ENCODE peak calls at places on chromosomes 12 and 14, in ten cellular contexts. W is lower leg skin, J is uterus, F is IMR-90, A is tibial nerve, U is A549, O is HepG2, G is stomach, M is gastrocnemius medialis, N is body of pancreas. T is an unnamed sample.

GRCh38 chr14:95255487-95255886 is 64.2 kb downstream of the CLMN start:
- DNase-seq in W (peak; percentile 57), J (peak; percentile 63), F (peak; percentile 1), A (peak; percentile 45), U (peak; percentile 83), O (no peak), G (peak; percentile 86), M (no peak), N (peak; percentile 81), T (no peak)

GRCh38 chr14:97802974-97803373 is 1005.8 kb downstream of the VRK1 start:
- DNase-seq in W (no peak), J (no peak), F (no peak), A (no peak), U (no peak), O (no peak), G (no peak), M (no peak), N (no peak), T (no peak)

GRCh38 chr12:133201888-133202287 is 20.6 kb downstream of the ZNF268 start:
- DNase-seq in W (no peak), J (no peak), F (no peak), A (no peak), U (no peak), O (no peak), G (no peak), M (no peak), N (no peak), T (no peak)

GRCh38 chr12:81998761-81999378 is 239.7 kb upstream of the PPFIA2 start:
- DNase-seq in W (no peak), J (no peak), F (no peak), A (no peak), U (no peak), O (no peak), G (no peak), M (no peak), N (no peak), T (no peak)

GRCh38 chr14:105925615-105926414 is 399.4 kb downstream of the TMEM121 start:
- DNase-seq in W (no peak), J (no peak), F (no peak), A (no peak), U (no peak), O (no peak), G (no peak), M (no peak), N (no peak), T (peak; percentile 68)

GRCh38 chr14:90383126-90383730 is 13.6 kb upstream of the CALM1 start:
- DNase-seq in W (peak; percentile 99), J (peak; percentile 100), F (peak; percentile 100), A (peak; percentile 99), U (peak; percentile 100), O (peak; percentile 98), G (peak; percentile 100), M (peak; percentile 99), N (peak; percentile 100), T (peak; percentile 100)

GRCh38 chr14:103700753-103701490 is 14.3 kb downstream of the XRCC3 start:
- DNase-seq in W (no peak), J (no peak), F (no peak), A (no peak), U (no peak), O (no peak), G (no peak), M (no peak), N (no peak), T (peak; percentile 83)

GRCh38 chr12:40431169-40431568 is 206.4 kb downstream of the LRRK2 start:
- DNase-seq in W (no peak), J (no peak), F (no peak), A (no peak), U (no peak), O (no peak), G (no peak), M (no peak), N (no peak), T (no peak)

GRCh38 chr12:124460771-124461170 is 106.6 kb downstream of the NCOR2 start:
- DNase-seq in W (no peak), J (no peak), F (no peak), A (no peak), U (no peak), O (no peak), G (no peak), M (no peak), N (no peak), T (peak; percentile 58)

GRCh38 chr12:51976376-51977160 is 25.1 kb downstream of the ACVR1B start:
- DNase-seq in W (no peak), J (no peak), F (peak; percentile 50), A (no peak), U (peak; percentile 79), O (peak; percentile 92), G (no peak), M (no peak), N (no peak), T (no peak)

GRCh38 chr12:2273288-2273687 is 220.5 kb downstream of the CACNA1C start:
- DNase-seq in W (no peak), J (peak; percentile 63), F (peak; percentile 83), A (no peak), U (no peak), O (no peak), G (no peak), M (no peak), N (peak; percentile 15), T (no peak)

GRCh38 chr12:26713885-26714383 is 119.1 kb downstream of the ITPR2 start:
- DNase-seq in W (no peak), J (no peak), F (no peak), A (no peak), U (no peak), O (no peak), G (no peak), M (no peak), N (no peak), T (no peak)

GRCh38 chr12:62799126-62799736 is 135.7 kb downstream of the PPM1H start:
- DNase-seq in W (peak; percentile 56), J (peak; percentile 47), F (peak; percentile 72), A (peak; percentile 94), U (peak; percentile 83), O (peak; percentile 56), G (peak; percentile 51), M (no peak), N (peak; percentile 68), T (no peak)
- TF ChIP-seq CTCF in W (peak; percentile 92), J (peak; percentile 84), F (peak; percentile 93), A (peak; percentile 85), U (peak; percentile 94), O (peak; percentile 80), G (peak; percentile 90), M (peak; percentile 84), N (peak; percentile 80), T (peak; percentile 91)

DNA sequence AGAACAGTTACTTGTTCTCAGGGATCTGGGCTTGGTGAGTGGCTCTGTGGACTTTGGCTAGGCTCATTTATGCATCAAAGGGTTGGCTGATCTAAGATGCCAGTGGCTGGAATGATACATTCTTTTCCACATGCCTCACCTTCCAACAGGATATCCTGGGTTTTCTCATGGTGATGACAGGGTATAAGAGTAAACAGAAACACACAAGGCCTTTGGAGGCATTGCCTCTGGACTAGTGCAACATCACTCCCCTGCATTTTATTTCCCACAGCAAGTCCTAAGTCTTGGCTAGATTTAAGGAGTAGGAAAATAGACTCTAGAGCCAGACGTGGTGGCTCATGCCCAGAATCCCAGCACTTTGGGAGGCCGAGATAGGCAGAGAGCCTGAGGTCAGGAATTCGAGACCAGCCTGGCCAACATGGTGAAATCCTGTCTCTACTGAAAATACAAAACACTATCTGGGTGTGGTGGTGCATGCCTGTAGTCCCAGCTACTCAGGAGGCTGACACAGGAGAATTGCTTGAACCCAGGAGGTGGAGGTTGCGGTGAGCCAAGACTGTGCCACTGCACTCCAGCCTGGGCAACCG is 47.9 kb downstream of the RPH3A start:
- DNase-seq in W (no peak), J (no peak), F (peak; percentile 47), A (no peak), U (peak; percentile 99), O (peak; percentile 85), G (no peak), M (no peak), N (no peak), T (no peak)
- TF ChIP-seq POLR2A in W (no peak), J (no peak), F (no peak), A (no peak), U (no peak), O (no peak), G (no peak), M (no peak), N (no peak), T (no peak)

DNA sequence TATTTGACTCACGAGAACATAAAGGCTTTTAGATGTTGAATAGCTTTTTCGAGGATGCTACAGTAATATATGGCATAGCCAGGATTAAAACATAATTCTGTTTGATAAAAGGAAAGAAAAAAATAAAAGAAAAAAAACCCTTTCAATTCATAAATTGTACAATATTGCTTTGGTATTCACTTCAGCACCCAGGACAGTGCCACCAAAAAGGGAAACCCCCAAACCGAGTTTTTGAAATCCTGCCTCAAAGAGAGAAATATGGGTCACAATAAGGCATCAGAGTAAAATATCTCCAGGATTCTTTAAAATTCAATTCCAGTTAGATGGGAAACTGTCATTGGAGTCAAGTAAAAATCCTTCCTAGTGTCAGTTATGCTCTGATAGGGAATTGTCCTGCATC is 551.2 kb upstream of the SEL1L start:
- DNase-seq in W (no peak), J (no peak), F (no peak), A (no peak), U (no peak), O (no peak), G (no peak), M (no peak), N (no peak), T (no peak)
- H3K4me3 ChIP-seq in W (no peak overlapping the region), J (no peak overlapping the region), F (no peak overlapping the region), A (no peak overlapping the region), U (no peak overlapping the region), O (no peak overlapping the region), G (no peak overlapping the region), M (no peak overlapping the region), N (no peak overlapping the region), T (no peak overlapping the region)

GRCh38 chr12:78038541-78038940 is 207.8 kb downstream of the NAV3 start:
- DNase-seq in W (no peak), J (no peak), F (no peak), A (no peak), U (no peak), O (no peak), G (no peak), M (no peak), N (no peak), T (no peak)

GRCh38 chr12:78038986-78039385 is 208.3 kb downstream of the NAV3 start:
- DNase-seq in W (no peak), J (no peak), F (peak; percentile 34), A (no peak), U (no peak), O (no peak), G (no peak), M (no peak), N (no peak), T (no peak)

GRCh38 chr12:78036889-78037288 is 206.2 kb downstream of the NAV3 start:
- DNase-seq in W (no peak), J (no peak), F (no peak), A (no peak), U (no peak), O (no peak), G (no peak), M (no peak), N (no peak), T (no peak)

GRCh38 chr12:78035913-78036658 is 205.4 kb downstream of the NAV3 start:
- DNase-seq in W (no peak), J (peak; percentile 16), F (peak; percentile 34), A (no peak), U (no peak), O (no peak), G (no peak), M (no peak), N (no peak), T (no peak)

DNA sequence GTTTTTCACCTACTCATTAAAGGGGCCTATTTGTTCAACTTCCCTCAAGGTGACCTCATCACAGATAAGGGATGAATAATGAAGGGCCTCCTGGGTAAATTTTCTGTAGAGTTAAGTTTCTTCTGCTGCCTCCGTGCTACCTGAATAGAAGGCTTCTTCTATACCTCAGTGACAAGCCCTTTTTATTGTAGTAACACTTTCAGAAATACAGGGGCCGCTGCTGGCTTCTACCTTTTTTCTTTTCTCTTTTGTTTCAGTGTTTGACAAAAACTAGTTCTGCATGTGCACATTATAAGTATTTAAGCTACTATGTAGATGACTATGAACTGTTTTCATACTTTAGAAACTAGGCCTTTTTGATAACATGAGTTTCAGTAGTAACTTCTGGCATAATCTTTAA is 207.0 kb downstream of the NAV3 start:
- DNase-seq in W (no peak), J (no peak), F (no peak), A (no peak), U (no peak), O (no peak), G (no peak), M (no peak), N (no peak), T (no peak)
- TF ChIP-seq CTCF in W (no peak), J (no peak), F (no peak), A (no peak), U (no peak), O (no peak), G (no peak), M (no peak), N (no peak), T (no peak)

T was measured in spleen.